ENCODE peak calls at places on chromosomes 5 and 9, in four cellular contexts. R is fibroblast of the conjunctiva, Q is GM04504, P is T-cell. M is an unnamed sample.
A peak's percentile ranks its signal among the peaks of the same experiment; 100 is the strongest.

GRCh38 chr5:81506900-81507588 is 113.1 kb upstream of the ACOT12 start:
- DNase-seq in R (peak; percentile 90), Q (peak; percentile 69), P (peak; percentile 12), M (peak; percentile 75)

GRCh38 chr5:175746851-175747250 is 89.0 kb downstream of the HRH2 start:
- DNase-seq in R (no peak), Q (no peak), P (no peak), M (no peak)

GRCh38 chr9:114290561-114290986 is 32.3 kb upstream of the ORM1 start:
- DNase-seq in R (no peak), Q (no peak), P (no peak), M (no peak)

GRCh38 chr9:114122152-114122615 is 23.1 kb upstream of the KIF12 start:
- DNase-seq in R (no peak), Q (no peak), P (no peak), M (no peak)

GRCh38 chr5:177429248-177430045 is 3.0 kb downstream of the GRK6 start:
- DNase-seq in R (no peak), Q (no peak), P (peak; percentile 89), M (no peak)

GRCh38 chr9:128595471-128595870 is 43.1 kb downstream of the SPTAN1 start:
- DNase-seq in R (no peak), Q (no peak), P (no peak), M (no peak)

GRCh38 chr5:132086277-132086794 is 12.7 kb downstream of the CSF2 start:
- DNase-seq in R (peak; percentile 78), Q (peak; percentile 90), P (no peak), M (peak; percentile 49)

GRCh38 chr5:4981612-4982011 is 158.5 kb upstream of the ADAMTS16 start:
- DNase-seq in R (no peak), Q (no peak), P (no peak), M (no peak)

GRCh38 chr5:61965074-61965473 is 340.9 kb upstream of the KIF2A start:
- DNase-seq in R (no peak), Q (no peak), P (no peak), M (no peak)

GRCh38 chr9:126790561-126790960 is 14.3 kb upstream of the ZBTB43 start:
- DNase-seq in R (no peak), Q (no peak), P (no peak), M (no peak)

M was measured in AG09319.